ENCODE peak calls at places on chromosomes 3 and 15, in eight cellular contexts. One of them, this sample, is unnamed.

GRCh38 chr3:138477801-138478200 is 43.4 kb downstream of the ESYT3 start:
- DNase-seq in B cell: no peak
- DNase-seq in kidney glomerular epithelial cell: no peak
- DNase-seq in HEK293T: no peak
- DNase-seq in non-pigmented ciliary epithelial cell: no peak
- DNase-seq in NCI-H1436 treated with DMSO at 0.1 percent for 48 hours: no peak
- DNase-seq in nephron progenitor cell: no peak
- DNase-seq in kidney: no peak
- DNase-seq in this sample: no peak

GRCh38 chr3:113234688-113235260 is 23.4 kb downstream of the BOC start:
- DNase-seq in B cell: no peak
- DNase-seq in kidney glomerular epithelial cell: peak; percentile 21
- DNase-seq in HEK293T: no peak
- DNase-seq in non-pigmented ciliary epithelial cell: no peak
- DNase-seq in NCI-H1436 treated with DMSO at 0.1 percent for 48 hours: no peak
- DNase-seq in nephron progenitor cell: no peak
- DNase-seq in kidney: no peak
- DNase-seq in this sample: no peak

GRCh38 chr3:185397676-185398075 is 34.7 kb downstream of the MAP3K13 start:
- DNase-seq in B cell: no peak
- DNase-seq in kidney glomerular epithelial cell: no peak
- DNase-seq in HEK293T: no peak
- DNase-seq in non-pigmented ciliary epithelial cell: no peak
- DNase-seq in NCI-H1436 treated with DMSO at 0.1 percent for 48 hours: no peak
- DNase-seq in nephron progenitor cell: no peak
- DNase-seq in kidney: no peak
- DNase-seq in this sample: no peak

GRCh38 chr15:86892774-86893449 is 813.2 kb downstream of the AGBL1 start:
- DNase-seq in B cell: no peak
- DNase-seq in kidney glomerular epithelial cell: no peak
- DNase-seq in HEK293T: no peak
- DNase-seq in non-pigmented ciliary epithelial cell: peak; percentile 8
- DNase-seq in NCI-H1436 treated with DMSO at 0.1 percent for 48 hours: no peak
- DNase-seq in nephron progenitor cell: no peak
- DNase-seq in kidney: no peak
- DNase-seq in this sample: no peak

GRCh38 chr3:51704511-51704950 is 2.3 kb upstream of the GRM2 start:
- DNase-seq in B cell: no peak
- DNase-seq in kidney glomerular epithelial cell: no peak
- DNase-seq in HEK293T: no peak
- DNase-seq in non-pigmented ciliary epithelial cell: no peak
- DNase-seq in NCI-H1436 treated with DMSO at 0.1 percent for 48 hours: no peak
- DNase-seq in nephron progenitor cell: no peak
- DNase-seq in kidney: peak; percentile 32
- DNase-seq in this sample: no peak

GRCh38 chr15:74983725-74984231 is 11.6 kb upstream of the SCAMP5 start:
- DNase-seq in B cell: no peak
- DNase-seq in kidney glomerular epithelial cell: no peak
- DNase-seq in HEK293T: no peak
- DNase-seq in non-pigmented ciliary epithelial cell: no peak
- DNase-seq in NCI-H1436 treated with DMSO at 0.1 percent for 48 hours: no peak
- DNase-seq in nephron progenitor cell: no peak
- DNase-seq in kidney: no peak
- DNase-seq in this sample: no peak

GRCh38 chr15:39511000-39511914 is 69.6 kb upstream of the THBS1 start:
- DNase-seq in B cell: no peak
- DNase-seq in kidney glomerular epithelial cell: peak; percentile 10
- DNase-seq in HEK293T: peak; percentile 8
- DNase-seq in non-pigmented ciliary epithelial cell: peak; percentile 61
- DNase-seq in NCI-H1436 treated with DMSO at 0.1 percent for 48 hours: no peak
- DNase-seq in nephron progenitor cell: peak; percentile 10
- DNase-seq in kidney: peak; percentile 89
- DNase-seq in this sample: no peak

GRCh38 chr3:4721511-4721911 is 228.4 kb downstream of the ITPR1 start:
- DNase-seq in B cell: no peak
- DNase-seq in kidney glomerular epithelial cell: peak; percentile 87
- DNase-seq in HEK293T: no peak
- DNase-seq in non-pigmented ciliary epithelial cell: peak; percentile 95
- DNase-seq in NCI-H1436 treated with DMSO at 0.1 percent for 48 hours: no peak
- DNase-seq in nephron progenitor cell: no peak
- DNase-seq in kidney: no peak
- DNase-seq in this sample: no peak

GRCh38 chr3:59444293-59444671 is 394.5 kb upstream of the CFAP20DC start:
- DNase-seq in B cell: no peak
- DNase-seq in kidney glomerular epithelial cell: no peak
- DNase-seq in HEK293T: no peak
- DNase-seq in non-pigmented ciliary epithelial cell: no peak
- DNase-seq in NCI-H1436 treated with DMSO at 0.1 percent for 48 hours: no peak
- DNase-seq in nephron progenitor cell: no peak
- DNase-seq in kidney: no peak
- DNase-seq in this sample: no peak

GRCh38 chr3:64708456-64708855 is 20.7 kb upstream of the ADAMTS9 start:
- DNase-seq in B cell: no peak
- DNase-seq in kidney glomerular epithelial cell: no peak
- DNase-seq in HEK293T: no peak
- DNase-seq in non-pigmented ciliary epithelial cell: no peak
- DNase-seq in NCI-H1436 treated with DMSO at 0.1 percent for 48 hours: no peak
- DNase-seq in nephron progenitor cell: peak; percentile 4
- DNase-seq in kidney: no peak
- DNase-seq in this sample: no peak

GRCh38 chr15:92707880-92708551 is 52.4 kb upstream of the FAM174B start:
- DNase-seq in B cell: no peak
- DNase-seq in kidney glomerular epithelial cell: no peak
- DNase-seq in HEK293T: no peak
- DNase-seq in non-pigmented ciliary epithelial cell: no peak
- DNase-seq in NCI-H1436 treated with DMSO at 0.1 percent for 48 hours: no peak
- DNase-seq in nephron progenitor cell: no peak
- DNase-seq in kidney: no peak
- DNase-seq in this sample: no peak

GRCh38 chr15:72758195-72758594 is 25.4 kb downstream of the ADPGK start:
- DNase-seq in B cell: no peak
- DNase-seq in kidney glomerular epithelial cell: peak; percentile 88
- DNase-seq in HEK293T: no peak
- DNase-seq in non-pigmented ciliary epithelial cell: peak; percentile 89
- DNase-seq in NCI-H1436 treated with DMSO at 0.1 percent for 48 hours: no peak
- DNase-seq in nephron progenitor cell: no peak
- DNase-seq in kidney: no peak
- DNase-seq in this sample: no peak

GRCh38 chr3:122754867-122755835 is 38.5 kb downstream of the HSPBAP1 start:
- DNase-seq in B cell: peak; percentile 52
- DNase-seq in kidney glomerular epithelial cell: no peak
- DNase-seq in HEK293T: peak; percentile 64
- DNase-seq in non-pigmented ciliary epithelial cell: peak; percentile 10
- DNase-seq in NCI-H1436 treated with DMSO at 0.1 percent for 48 hours: no peak
- DNase-seq in nephron progenitor cell: peak; percentile 5
- DNase-seq in kidney: no peak
- DNase-seq in this sample: peak; percentile 48

GRCh38 chr3:181635141-181635540 is 76.6 kb upstream of the SOX2 start:
- DNase-seq in B cell: no peak
- DNase-seq in kidney glomerular epithelial cell: no peak
- DNase-seq in HEK293T: no peak
- DNase-seq in non-pigmented ciliary epithelial cell: no peak
- DNase-seq in NCI-H1436 treated with DMSO at 0.1 percent for 48 hours: no peak
- DNase-seq in nephron progenitor cell: no peak
- DNase-seq in kidney: no peak
- DNase-seq in this sample: no peak

GRCh38 chr3:52891615-52892081 is 5.7 kb downstream of the STIMATE start:
- DNase-seq in B cell: peak; percentile 22
- DNase-seq in kidney glomerular epithelial cell: no peak
- DNase-seq in HEK293T: no peak
- DNase-seq in non-pigmented ciliary epithelial cell: no peak
- DNase-seq in NCI-H1436 treated with DMSO at 0.1 percent for 48 hours: no peak
- DNase-seq in nephron progenitor cell: no peak
- DNase-seq in kidney: no peak
- DNase-seq in this sample: no peak

GRCh38 chr15:65189102-65189740 is 4.1 kb upstream of the CLPX start:
- DNase-seq in B cell: peak; percentile 31
- DNase-seq in kidney glomerular epithelial cell: peak; percentile 59
- DNase-seq in HEK293T: peak; percentile 38
- DNase-seq in non-pigmented ciliary epithelial cell: no peak
- DNase-seq in NCI-H1436 treated with DMSO at 0.1 percent for 48 hours: no peak
- DNase-seq in nephron progenitor cell: peak; percentile 32
- DNase-seq in kidney: no peak
- DNase-seq in this sample: peak; percentile 66

GRCh38 chr3:123289336-123290106 is 87.8 kb downstream of the SEC22A start:
- DNase-seq in B cell: no peak
- DNase-seq in kidney glomerular epithelial cell: no peak
- DNase-seq in HEK293T: no peak
- DNase-seq in non-pigmented ciliary epithelial cell: no peak
- DNase-seq in NCI-H1436 treated with DMSO at 0.1 percent for 48 hours: no peak
- DNase-seq in nephron progenitor cell: no peak
- DNase-seq in kidney: no peak
- DNase-seq in this sample: no peak

GRCh38 chr3:113496924-113497323 is 18.0 kb downstream of the SPICE1 start:
- DNase-seq in B cell: no peak
- DNase-seq in kidney glomerular epithelial cell: no peak
- DNase-seq in HEK293T: no peak
- DNase-seq in non-pigmented ciliary epithelial cell: no peak
- DNase-seq in NCI-H1436 treated with DMSO at 0.1 percent for 48 hours: no peak
- DNase-seq in nephron progenitor cell: no peak
- DNase-seq in kidney: no peak
- DNase-seq in this sample: no peak

GRCh38 chr15:101490922-101491738 is 1.6 kb upstream of the PCSK6 start:
- DNase-seq in B cell: no peak
- DNase-seq in kidney glomerular epithelial cell: no peak
- DNase-seq in HEK293T: no peak
- DNase-seq in non-pigmented ciliary epithelial cell: no peak
- DNase-seq in NCI-H1436 treated with DMSO at 0.1 percent for 48 hours: no peak
- DNase-seq in nephron progenitor cell: no peak
- DNase-seq in kidney: no peak
- DNase-seq in this sample: no peak

GRCh38 chr3:168859574-168859973 is 763.9 kb upstream of the GOLIM4 start:
- DNase-seq in B cell: no peak
- DNase-seq in kidney glomerular epithelial cell: no peak
- DNase-seq in HEK293T: no peak
- DNase-seq in non-pigmented ciliary epithelial cell: no peak
- DNase-seq in NCI-H1436 treated with DMSO at 0.1 percent for 48 hours: no peak
- DNase-seq in nephron progenitor cell: no peak
- DNase-seq in kidney: no peak
- DNase-seq in this sample: no peak

GRCh38 chr15:70650567-70650966 is 112.8 kb downstream of the UACA start:
- DNase-seq in B cell: no peak
- DNase-seq in kidney glomerular epithelial cell: no peak
- DNase-seq in HEK293T: no peak
- DNase-seq in non-pigmented ciliary epithelial cell: no peak
- DNase-seq in NCI-H1436 treated with DMSO at 0.1 percent for 48 hours: no peak
- DNase-seq in nephron progenitor cell: no peak
- DNase-seq in kidney: no peak
- DNase-seq in this sample: no peak

GRCh38 chr15:34753236-34753894 is 1.4 kb downstream of the GJD2 start:
- DNase-seq in B cell: no peak
- DNase-seq in kidney glomerular epithelial cell: peak; percentile 29
- DNase-seq in HEK293T: peak; percentile 18
- DNase-seq in non-pigmented ciliary epithelial cell: peak; percentile 9
- DNase-seq in NCI-H1436 treated with DMSO at 0.1 percent for 48 hours: no peak
- DNase-seq in nephron progenitor cell: peak; percentile 88
- DNase-seq in kidney: no peak
- DNase-seq in this sample: no peak

GRCh38 chr3:179603831-179604230 is 607 bp downstream of the MRPL47 start:
- DNase-seq in B cell: no peak
- DNase-seq in kidney glomerular epithelial cell: peak; percentile 55
- DNase-seq in HEK293T: no peak
- DNase-seq in non-pigmented ciliary epithelial cell: no peak
- DNase-seq in NCI-H1436 treated with DMSO at 0.1 percent for 48 hours: no peak
- DNase-seq in nephron progenitor cell: no peak
- DNase-seq in kidney: no peak
- DNase-seq in this sample: no peak

GRCh38 chr3:179179979-179180758 is 32.0 kb downstream of the PIK3CA start:
- DNase-seq in B cell: no peak
- DNase-seq in kidney glomerular epithelial cell: no peak
- DNase-seq in HEK293T: no peak
- DNase-seq in non-pigmented ciliary epithelial cell: no peak
- DNase-seq in NCI-H1436 treated with DMSO at 0.1 percent for 48 hours: peak; percentile 93
- DNase-seq in nephron progenitor cell: no peak
- DNase-seq in kidney: no peak
- DNase-seq in this sample: no peak

GRCh38 chr15:87369269-87369668 is 887.3 kb downstream of the NTRK3 start:
- DNase-seq in B cell: no peak
- DNase-seq in kidney glomerular epithelial cell: peak; percentile 98
- DNase-seq in HEK293T: no peak
- DNase-seq in non-pigmented ciliary epithelial cell: peak; percentile 95
- DNase-seq in NCI-H1436 treated with DMSO at 0.1 percent for 48 hours: no peak
- DNase-seq in nephron progenitor cell: no peak
- DNase-seq in kidney: no peak
- DNase-seq in this sample: no peak

GRCh38 chr15:59699810-59700431 is 10.8 kb upstream of the BNIP2 start:
- DNase-seq in B cell: no peak
- DNase-seq in kidney glomerular epithelial cell: no peak
- DNase-seq in HEK293T: no peak
- DNase-seq in non-pigmented ciliary epithelial cell: no peak
- DNase-seq in NCI-H1436 treated with DMSO at 0.1 percent for 48 hours: no peak
- DNase-seq in nephron progenitor cell: no peak
- DNase-seq in kidney: no peak
- DNase-seq in this sample: no peak

GRCh38 chr15:49908571-49909295 is 210.3 kb downstream of the ATP8B4 start:
- DNase-seq in B cell: no peak
- DNase-seq in kidney glomerular epithelial cell: no peak
- DNase-seq in HEK293T: no peak
- DNase-seq in non-pigmented ciliary epithelial cell: no peak
- DNase-seq in NCI-H1436 treated with DMSO at 0.1 percent for 48 hours: no peak
- DNase-seq in nephron progenitor cell: no peak
- DNase-seq in kidney: no peak
- DNase-seq in this sample: no peak

GRCh38 chr3:127589600-127590281 is 792 bp downstream of the TPRA1 start:
- DNase-seq in B cell: no peak
- DNase-seq in kidney glomerular epithelial cell: no peak
- DNase-seq in HEK293T: no peak
- DNase-seq in non-pigmented ciliary epithelial cell: no peak
- DNase-seq in NCI-H1436 treated with DMSO at 0.1 percent for 48 hours: no peak
- DNase-seq in nephron progenitor cell: peak; percentile 39
- DNase-seq in kidney: peak; percentile 86
- DNase-seq in this sample: peak; percentile 29

GRCh38 chr3:72679540-72680198 is 168.6 kb downstream of the SHQ1 start:
- DNase-seq in B cell: no peak
- DNase-seq in kidney glomerular epithelial cell: no peak
- DNase-seq in HEK293T: no peak
- DNase-seq in non-pigmented ciliary epithelial cell: no peak
- DNase-seq in NCI-H1436 treated with DMSO at 0.1 percent for 48 hours: no peak
- DNase-seq in nephron progenitor cell: no peak
- DNase-seq in kidney: no peak
- DNase-seq in this sample: peak; percentile 11

GRCh38 chr3:145767909-145768308 is 393.1 kb downstream of the PLOD2 start:
- DNase-seq in B cell: no peak
- DNase-seq in kidney glomerular epithelial cell: no peak
- DNase-seq in HEK293T: no peak
- DNase-seq in non-pigmented ciliary epithelial cell: peak; percentile 1
- DNase-seq in NCI-H1436 treated with DMSO at 0.1 percent for 48 hours: no peak
- DNase-seq in nephron progenitor cell: no peak
- DNase-seq in kidney: no peak
- DNase-seq in this sample: peak; percentile 6

GRCh38 chr3:63467392-63467791 is 185.1 kb upstream of the SNTN start:
- DNase-seq in B cell: no peak
- DNase-seq in kidney glomerular epithelial cell: no peak
- DNase-seq in HEK293T: no peak
- DNase-seq in non-pigmented ciliary epithelial cell: no peak
- DNase-seq in NCI-H1436 treated with DMSO at 0.1 percent for 48 hours: no peak
- DNase-seq in nephron progenitor cell: no peak
- DNase-seq in kidney: no peak
- DNase-seq in this sample: no peak

GRCh38 chr3:64992462-64993285 is 304.9 kb upstream of the ADAMTS9 start:
- DNase-seq in B cell: no peak
- DNase-seq in kidney glomerular epithelial cell: no peak
- DNase-seq in HEK293T: no peak
- DNase-seq in non-pigmented ciliary epithelial cell: no peak
- DNase-seq in NCI-H1436 treated with DMSO at 0.1 percent for 48 hours: no peak
- DNase-seq in nephron progenitor cell: no peak
- DNase-seq in kidney: no peak
- DNase-seq in this sample: no peak

GRCh38 chr3:69079269-69080159 is 651 bp downstream of the UBA3 start:
- DNase-seq in B cell: peak; percentile 29
- DNase-seq in kidney glomerular epithelial cell: peak; percentile 11
- DNase-seq in HEK293T: peak; percentile 23
- DNase-seq in non-pigmented ciliary epithelial cell: no peak
- DNase-seq in NCI-H1436 treated with DMSO at 0.1 percent for 48 hours: no peak
- DNase-seq in nephron progenitor cell: peak; percentile 40
- DNase-seq in kidney: peak; percentile 71
- DNase-seq in this sample: peak; percentile 28